ENCODE peak calls at places on chromosomes 16 and 17, in ten cellular contexts. S, H, O, X, B, N, K, L, T and D are unnamed samples.

GRCh38 chr16:84458606-84459516 is 45.6 kb downstream of the MEAK7 start:
- DNase-seq in O (no peak), K (no peak), H (no peak), S (no peak), L (peak; percentile 39), T (no peak), X (no peak), B (no peak), N (no peak), D (peak; percentile 58)

GRCh38 chr17:28334666-28335200 is 539 bp downstream of the IFT20 start:
- DNase-seq in T (peak; percentile 15), L (no peak), X (no peak), O (no peak), K (no peak), N (no peak), S (no peak), H (no peak), B (no peak), D (no peak)

GRCh38 chr17:68451650-68452354 is 5.5 kb downstream of the WIPI1 start:
- DNase-seq in K (no peak), B (no peak), O (no peak), S (no peak), X (no peak), L (no peak), T (no peak), H (no peak), N (no peak), D (no peak)

GRCh38 chr17:28426081-28426519 is 20.1 kb upstream of the SLC46A1 start:
- DNase-seq in T (no peak), H (no peak), B (no peak), S (no peak), K (no peak), N (no peak), L (no peak), X (no peak), O (no peak), D (no peak)

GRCh38 chr17:64618848-64619247 is 43.3 kb downstream of the SMURF2 start:
- DNase-seq in S (no peak), H (no peak), K (no peak), B (no peak), X (no peak), N (no peak), L (no peak), O (no peak), T (no peak), D (no peak)

GRCh38 chr17:65243838-65244237 is 106.7 kb downstream of the RGS9 start:
- DNase-seq in S (no peak), B (no peak), X (peak; percentile 71), O (no peak), H (no peak), K (peak; percentile 30), N (peak; percentile 86), T (no peak), L (no peak), D (no peak)

GRCh38 chr16:67773099-67773498 is 33.3 kb downstream of the RANBP10 start:
- DNase-seq in T (no peak), K (no peak), H (peak; percentile 23), S (no peak), B (no peak), X (peak; percentile 76), O (peak; percentile 63), N (no peak), L (no peak), D (no peak)

GRCh38 chr17:16287563-16288027 is 65.7 kb downstream of the CENPV start:
- DNase-seq in H (no peak), X (peak; percentile 30), T (no peak), B (peak; percentile 46), K (peak; percentile 58), L (no peak), S (no peak), O (peak; percentile 32), N (no peak), D (no peak)

GRCh38 chr17:42803074-42803883 is 4.6 kb downstream of the CNTD1 start:
- DNase-seq in X (no peak), B (no peak), T (no peak), S (no peak), L (no peak), H (no peak), N (no peak), O (no peak), K (no peak), D (no peak)

GRCh38 chr17:42809250-42809649 is 10.6 kb downstream of the CNTD1 start:
- DNase-seq in X (peak; percentile 68), T (no peak), B (no peak), O (peak; percentile 73), H (no peak), N (no peak), S (no peak), L (no peak), K (no peak), D (no peak)

GRCh38 chr17:42804918-42805367 is 6.3 kb downstream of the CNTD1 start:
- DNase-seq in X (no peak), N (no peak), S (no peak), B (no peak), K (no peak), T (no peak), L (no peak), O (no peak), H (no peak), D (no peak)

DNA sequence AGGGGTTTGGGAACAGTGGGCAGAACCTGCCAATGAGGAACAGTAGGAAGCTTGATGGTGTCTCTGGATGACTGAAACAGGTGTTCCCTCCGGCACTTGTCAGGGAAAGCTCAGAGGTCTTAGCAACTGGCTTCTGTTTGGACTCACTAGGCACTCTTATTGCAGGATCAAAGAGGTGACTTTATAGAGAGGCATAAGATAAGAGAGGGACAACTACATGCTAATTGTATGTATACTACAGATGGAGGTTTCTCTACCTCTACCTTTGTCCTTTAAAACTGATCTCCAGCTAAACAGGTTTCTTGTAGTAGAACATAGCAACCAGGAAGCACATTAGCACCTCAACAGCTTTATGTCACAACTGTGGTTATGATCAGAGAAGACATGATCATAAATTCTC is 7.6 kb downstream of the CNTD1 start:
- DNase-seq in L (no peak), N (no peak), K (no peak), X (no peak), H (no peak), T (no peak), B (peak; percentile 56), S (no peak), O (no peak), D (no peak)
- H3K27me3 ChIP-seq in L (no peaks in the 10 kb centered on the region), N (no peaks in the 10 kb centered on the region), K (no peaks in the 10 kb centered on the region), X (no peaks in the 10 kb centered on the region), H (no peaks in the 10 kb centered on the region), T (no peaks in the 10 kb centered on the region), B (no peaks in the 10 kb centered on the region), S (no peaks in the 10 kb centered on the region), O (no peaks in the 10 kb centered on the region), D (no peaks in the 10 kb centered on the region)

DNA sequence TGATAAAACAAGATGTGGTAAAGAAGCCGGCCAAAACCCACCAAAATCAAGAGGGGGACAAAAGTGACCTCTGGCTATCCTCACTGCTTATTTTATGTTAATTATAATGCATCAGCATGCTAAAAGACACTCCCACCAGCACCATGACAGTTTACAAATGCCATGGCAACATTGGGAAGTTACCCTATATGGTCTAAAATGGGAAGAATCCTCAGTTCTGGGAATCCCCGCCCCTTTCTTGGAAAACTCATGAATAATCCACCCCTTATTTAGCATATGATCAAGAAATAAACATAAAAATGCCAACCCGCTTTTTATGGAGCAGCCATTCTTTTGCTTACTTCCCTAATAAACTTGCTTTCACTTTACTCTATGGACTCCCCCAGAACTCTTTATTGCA is 25.6 kb downstream of the CMTR2 start:
- DNase-seq in B (no peak), L (no peak), H (no peak), X (no peak), O (no peak), S (no peak), T (no peak), N (no peak), K (no peak), D (no peak)
- TF ChIP-seq CTCF in B (no peak), L (no peak), H (no peak), X (no peak), O (no peak), S (no peak), T (no peak), N (no peak), K (no peak), D (no peak)

DNA sequence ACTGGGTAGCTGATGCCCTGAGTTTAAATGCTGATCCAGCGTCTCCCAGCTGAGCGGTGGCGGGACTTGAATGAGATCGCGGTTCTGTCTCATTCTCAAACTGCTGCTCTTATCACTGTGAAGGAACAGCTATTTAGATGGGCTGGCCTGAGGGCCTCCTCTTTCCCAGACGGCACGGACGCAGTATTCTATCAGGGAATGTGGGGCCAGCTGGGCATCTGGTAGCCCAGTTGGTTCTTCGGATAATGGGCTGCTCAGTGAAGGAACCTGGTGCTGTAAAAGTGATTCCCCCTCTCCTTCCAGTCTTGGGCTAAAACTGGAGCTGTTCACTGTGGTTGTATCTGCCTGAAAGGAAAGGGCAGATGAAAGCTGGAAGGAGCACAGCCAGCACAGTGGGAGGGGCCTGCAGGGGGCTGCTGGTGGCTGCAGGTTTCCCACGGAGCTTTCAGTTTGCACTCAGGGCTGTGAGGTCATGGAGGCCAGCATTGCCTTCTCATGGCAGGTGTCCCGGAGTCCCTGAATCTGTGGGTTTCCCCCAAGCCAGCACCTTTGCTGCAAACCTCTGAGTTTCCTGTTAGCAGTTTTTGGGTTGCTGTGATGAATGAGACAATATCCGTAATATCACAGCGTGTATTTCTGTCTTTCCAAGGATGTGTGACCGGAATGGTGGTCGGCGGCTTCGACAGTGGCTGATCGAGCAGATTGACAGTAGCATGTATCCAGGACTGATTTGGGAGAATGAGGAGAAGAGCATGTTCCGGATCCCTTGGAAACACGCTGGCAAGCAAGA is 3.6 kb downstream of the IRF8 start:
- DNase-seq in T (peak; percentile 93), S (no peak), B (no peak), K (no peak), X (no peak), L (peak; percentile 89), N (no peak), H (no peak), O (no peak), D (no peak)
- H3K27me3 ChIP-seq in T (peaks cover 12% of the 10 kb centered on the region), S (no peaks in the 10 kb centered on the region), B (peaks cover 18% of the 10 kb centered on the region), K (peaks cover 90% of the 10 kb centered on the region), X (peaks cover 20% of the 10 kb centered on the region), L (peaks cover 22% of the 10 kb centered on the region), N (peaks cover 21% of the 10 kb centered on the region), H (peaks cover 77% of the 10 kb centered on the region), O (no peaks in the 10 kb centered on the region), D (peaks cover 56% of the 10 kb centered on the region)

GRCh38 chr16:2518823-2519710 is 1.1 kb upstream of the AMDHD2 start:
- DNase-seq in X (no peak), T (no peak), S (no peak), L (peak; percentile 86), O (peak; percentile 54), B (no peak), N (no peak), H (no peak), K (no peak), D (peak; percentile 68)

GRCh38 chr16:2519711-2520080 is 475 bp upstream of the AMDHD2 start:
- DNase-seq in K (no peak), B (no peak), H (no peak), N (no peak), X (no peak), O (peak; percentile 46), L (peak; percentile 88), S (no peak), T (no peak), D (no peak)

GRCh38 chr16:2520097-2520783 is at the start of gene AMDHD2:
- DNase-seq in X (peak; percentile 94), T (peak; percentile 89), S (peak; percentile 55), K (peak; percentile 88), N (peak; percentile 69), H (peak; percentile 94), O (peak; percentile 90), B (peak; percentile 98), L (peak; percentile 96), D (peak; percentile 92)

GRCh38 chr16:2523801-2524231 is 3.6 kb downstream of the AMDHD2 start:
- DNase-seq in H (no peak), T (no peak), O (no peak), L (peak; percentile 57), N (no peak), K (no peak), B (peak; percentile 42), S (no peak), X (no peak), D (no peak)

GRCh38 chr16:2520784-2521577 is 810 bp downstream of the AMDHD2 start:
- DNase-seq in S (no peak), N (no peak), H (no peak), T (peak; percentile 78), B (peak; percentile 69), X (no peak), L (peak; percentile 93), K (peak; percentile 34), O (peak; percentile 26), D (peak; percentile 70)
- TF ChIP-seq CTCF in S (peak; percentile 3), N (no peak), H (no peak), T (peak; percentile 30), B (no peak), X (no peak), L (no peak), K (no peak), O (no peak), D (no peak)